ENCODE peak calls at places on chromosomes 13 and 19, in four cellular contexts. One of them, this sample, is unnamed.

GRCh38 chr19:6216996-6217751 is 62.6 kb downstream of the MLLT1 start:
- DNase-seq in ovary: peak
- DNase-seq in A549: no peak
- DNase-seq in H1: no peak
- DNase-seq in this sample: no peak

GRCh38 chr13:72062566-72062965 is 195.6 kb upstream of the DACH1 start:
- DNase-seq in ovary: no peak
- DNase-seq in A549: no peak
- DNase-seq in H1: peak
- DNase-seq in this sample: no peak

GRCh38 chr13:114148521-114148855 is 16.1 kb upstream of the RASA3 start:
- DNase-seq in ovary: no peak
- DNase-seq in A549: no peak
- DNase-seq in H1: no peak
- DNase-seq in this sample: peak

GRCh38 chr19:41095703-41096102 is 7.5 kb downstream of the CYP2A13 start:
- DNase-seq in ovary: no peak
- DNase-seq in A549: no peak
- DNase-seq in H1: no peak
- DNase-seq in this sample: no peak

GRCh38 chr19:11814707-11815050 is 606 bp downstream of the ZNF440 start:
- DNase-seq in ovary: no peak
- DNase-seq in A549: no peak
- DNase-seq in H1: peak
- DNase-seq in this sample: no peak

GRCh38 chr13:30438286-30438685 is 16.0 kb downstream of the UBE2L5 start:
- DNase-seq in ovary: no peak
- DNase-seq in A549: no peak
- DNase-seq in H1: peak
- DNase-seq in this sample: no peak

GRCh38 chr13:27125357-27126282 is 46.0 kb downstream of the USP12 start:
- DNase-seq in ovary: no peak
- DNase-seq in A549: no peak
- DNase-seq in H1: no peak
- DNase-seq in this sample: no peak

GRCh38 chr13:77533875-77534788 is 1.4 kb upstream of the SCEL start:
- DNase-seq in ovary: no peak
- DNase-seq in A549: no peak
- DNase-seq in H1: no peak
- DNase-seq in this sample: no peak

DNA sequence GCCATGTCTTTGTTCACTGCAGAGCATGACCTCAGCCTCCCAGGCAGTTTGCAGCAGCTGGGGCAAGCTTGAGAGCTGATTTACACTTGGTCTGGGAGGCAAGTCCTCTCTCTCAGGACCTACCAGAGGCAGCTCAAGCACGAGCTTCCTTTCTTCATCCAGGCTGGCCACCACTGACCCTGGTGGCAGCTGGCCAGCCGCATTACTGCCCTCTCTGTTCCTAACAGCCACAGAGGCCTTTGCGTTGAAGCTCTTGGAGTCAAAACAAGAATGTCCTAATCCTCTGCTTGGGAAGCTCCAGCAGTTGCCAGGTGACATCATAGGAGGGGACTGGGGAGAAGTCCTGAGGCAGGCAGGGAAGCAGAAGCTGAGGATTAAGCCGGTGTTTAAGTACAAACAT is 85.7 kb downstream of the NUFIP1 start:
- DNase-seq in ovary: peak
- DNase-seq in A549: no peak
- DNase-seq in H1: no peak
- DNase-seq in this sample: peak
- TF ChIP-seq EP300 in ovary: no peak
- TF ChIP-seq EP300 in A549: no peak
- TF ChIP-seq EP300 in H1: no peak
- TF ChIP-seq EP300 in this sample: peak

GRCh38 chr19:16067205-16067938 is 8.9 kb upstream of the TPM4 start:
- DNase-seq in ovary: peak
- DNase-seq in A549: no peak
- DNase-seq in H1: no peak
- DNase-seq in this sample: peak
- TF ChIP-seq EP300 in ovary: peak
- TF ChIP-seq EP300 in A549: no peak
- TF ChIP-seq EP300 in H1: no peak
- TF ChIP-seq EP300 in this sample: no peak

DNA sequence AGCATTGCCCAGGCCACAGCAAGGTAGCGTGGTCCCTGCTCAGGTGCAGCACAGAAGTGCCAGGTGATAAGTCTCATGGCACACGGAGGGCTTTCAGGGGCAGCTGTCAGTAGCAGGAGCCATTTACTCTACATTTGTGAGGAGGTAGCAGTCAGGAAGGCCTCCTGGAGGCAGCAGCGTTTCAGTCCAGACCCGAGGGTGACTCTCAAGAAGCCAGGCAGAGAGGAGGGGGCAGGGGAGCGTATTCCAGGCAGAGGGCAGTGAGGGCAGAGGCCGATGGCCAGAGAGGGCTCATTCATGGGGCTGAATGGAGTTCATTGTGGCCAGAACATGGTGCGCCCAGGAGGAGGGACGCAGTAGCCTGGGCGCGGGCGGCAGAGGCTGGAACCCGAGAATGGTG is 8.9 kb downstream of the PIAS4 start:
- DNase-seq in ovary: no peak
- DNase-seq in A549: no peak
- DNase-seq in H1: no peak
- DNase-seq in this sample: no peak
- TF ChIP-seq EP300 in ovary: no peak
- TF ChIP-seq EP300 in A549: no peak
- TF ChIP-seq EP300 in H1: no peak
- TF ChIP-seq EP300 in this sample: no peak

GRCh38 chr13:102687520-102687919 is 7.3 kb downstream of the METTL21C start:
- DNase-seq in ovary: no peak
- DNase-seq in A549: no peak
- DNase-seq in H1: no peak
- DNase-seq in this sample: no peak

GRCh38 chr13:102690883-102691282 is 4.0 kb downstream of the METTL21C start:
- DNase-seq in ovary: no peak
- DNase-seq in A549: no peak
- DNase-seq in H1: no peak
- DNase-seq in this sample: no peak

GRCh38 chr13:102688306-102688973 is 6.4 kb downstream of the METTL21C start:
- DNase-seq in ovary: no peak
- DNase-seq in A549: no peak
- DNase-seq in H1: no peak
- DNase-seq in this sample: no peak

GRCh38 chr13:102682727-102683126 is 12.1 kb downstream of the METTL21C start:
- DNase-seq in ovary: no peak
- DNase-seq in A549: no peak
- DNase-seq in H1: no peak
- DNase-seq in this sample: no peak

GRCh38 chr13:102686024-102686423 is 8.8 kb downstream of the METTL21C start:
- DNase-seq in ovary: no peak
- DNase-seq in A549: no peak
- DNase-seq in H1: no peak
- DNase-seq in this sample: no peak
- TF ChIP-seq EP300 in ovary: no peak
- TF ChIP-seq EP300 in A549: no peak
- TF ChIP-seq EP300 in H1: no peak
- TF ChIP-seq EP300 in this sample: no peak

GRCh38 chr13:39452412-39452811 is 150.6 kb downstream of the LHFPL6 start:
- DNase-seq in ovary: no peak
- DNase-seq in A549: no peak
- DNase-seq in H1: no peak
- DNase-seq in this sample: no peak
- TF ChIP-seq EP300 in ovary: no peak
- TF ChIP-seq EP300 in A549: no peak
- TF ChIP-seq EP300 in H1: no peak
- TF ChIP-seq EP300 in this sample: no peak

GRCh38 chr19:10416380-10417257 is 3.7 kb upstream of the PDE4A start:
- DNase-seq in ovary: peak
- DNase-seq in A549: peak
- DNase-seq in H1: peak
- DNase-seq in this sample: peak
- TF ChIP-seq EP300 in ovary: no peak
- TF ChIP-seq EP300 in A549: no peak
- TF ChIP-seq EP300 in H1: peak
- TF ChIP-seq EP300 in this sample: no peak

GRCh38 chr19:20287070-20287469 is 120.1 kb downstream of the ZNF486 start:
- DNase-seq in ovary: no peak
- DNase-seq in A549: no peak
- DNase-seq in H1: no peak
- DNase-seq in this sample: no peak
- TF ChIP-seq EP300 in ovary: no peak
- TF ChIP-seq EP300 in A549: no peak
- TF ChIP-seq EP300 in H1: no peak
- TF ChIP-seq EP300 in this sample: no peak

DNA sequence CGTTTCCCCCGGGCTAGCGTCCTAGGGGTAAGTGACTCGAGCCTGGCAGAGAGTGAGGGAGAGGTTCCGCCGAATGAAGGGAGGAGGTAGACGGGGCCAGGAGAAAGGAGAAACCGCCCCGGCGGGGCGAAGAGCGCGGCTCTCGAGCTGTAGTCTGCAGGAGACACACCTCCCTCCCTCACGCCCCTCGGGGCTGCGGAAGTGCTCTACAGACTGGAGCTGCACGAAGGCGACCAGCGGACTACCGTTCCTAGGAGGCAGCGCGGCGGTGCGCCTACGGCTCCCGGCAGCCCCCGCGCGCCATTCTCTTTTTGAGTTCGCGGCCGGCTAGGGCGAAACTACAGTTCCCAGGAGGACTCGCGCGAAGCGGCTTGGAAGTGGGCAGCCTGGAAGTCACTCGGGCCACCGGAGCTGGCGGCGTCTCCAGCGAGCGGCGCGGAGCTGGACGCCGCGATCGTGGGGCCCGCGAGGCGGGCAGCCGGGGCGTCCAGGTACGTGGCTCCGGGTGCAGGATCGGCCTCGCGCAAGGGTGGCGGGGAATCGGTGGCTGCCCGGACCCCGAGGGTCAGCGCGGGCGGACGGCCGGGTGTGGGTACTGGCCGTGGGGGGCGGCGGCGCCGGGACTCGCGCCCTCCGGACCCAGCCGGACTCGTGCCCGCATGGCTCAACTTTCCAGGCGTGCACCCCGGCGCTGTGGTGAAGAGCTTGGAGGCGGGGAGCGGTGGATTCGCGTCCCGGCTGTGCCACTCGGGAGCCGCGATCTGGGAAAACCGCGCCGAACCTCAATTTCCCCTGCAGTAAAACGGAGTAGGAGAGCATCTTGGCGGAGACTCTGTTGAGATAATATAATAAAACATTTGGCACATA is at the start of gene SIPA1L3:
- DNase-seq in ovary: peak
- DNase-seq in A549: peak
- DNase-seq in H1: peak
- DNase-seq in this sample: peak
- TF ChIP-seq EP300 in ovary: no peak
- TF ChIP-seq EP300 in A549: no peak
- TF ChIP-seq EP300 in H1: no peak
- TF ChIP-seq EP300 in this sample: no peak

This sample was measured in stomach.